ENCODE peak calls at places on chromosomes 7 and 10, in six cellular contexts. U is upper lobe of left lung, F is heart right ventricle, M is small intestine, Y is A549, N is ovary. Q is an unnamed sample. For H3K9me3 and H3K4me1, the result is how much of the 10 kb centered on the place peaks cover.

GRCh38 chr7:82263880-82264751 is 179.5 kb downstream of the CACNA2D1 start:
- DNase-seq in F (no peak), Y (no peak), N (no peak), M (no peak), U (no peak), Q (peak)

GRCh38 chr10:27192284-27192683 is 37.1 kb downstream of the MASTL start:
- DNase-seq in F (no peak), Y (peak), N (no peak), M (peak), U (peak), Q (no peak)

GRCh38 chr7:101363734-101364374 is 1.2 kb downstream of the COL26A1 start:
- DNase-seq in F (peak), N (peak), M (peak), Y (peak), U (peak), Q (peak)

GRCh38 chr7:12229046-12229445 is 18.0 kb downstream of the TMEM106B start:
- DNase-seq in Y (no peak), U (no peak), M (no peak), N (no peak), F (no peak), Q (no peak)

GRCh38 chr10:27344568-27345454 is 104.2 kb upstream of the ACBD5 start:
- DNase-seq in U (no peak), Y (no peak), F (no peak), M (no peak), N (no peak), Q (no peak)

GRCh38 chr7:102424787-102425218 is 8.6 kb upstream of the ORAI2 start:
- DNase-seq in F (no peak), U (peak), M (no peak), N (no peak), Y (no peak), Q (no peak)

GRCh38 chr7:139245401-139245800 is 14.4 kb downstream of the UBN2 start:
- DNase-seq in Y (no peak), M (no peak), N (no peak), U (no peak), F (no peak), Q (no peak)

GRCh38 chr7:151150388-151150787 is 17.1 kb downstream of the GBX1 start:
- DNase-seq in U (no peak), M (peak), F (no peak), Y (no peak), N (no peak), Q (no peak)

GRCh38 chr7:159140170-159140910 is 4.3 kb downstream of the VIPR2 start:
- DNase-seq in F (no peak), N (no peak), Y (no peak), U (no peak), M (no peak), Q (no peak)

GRCh38 chr7:8151161-8151560 is 110.8 kb downstream of the ICA1 start:
- DNase-seq in U (no peak), N (no peak), F (no peak), Y (no peak), M (no peak), Q (no peak)

GRCh38 chr7:55573526-55573925 is 1.2 kb upstream of the VOPP1 start:
- DNase-seq in M (no peak), U (no peak), F (no peak), N (no peak), Y (no peak), Q (peak)

GRCh38 chr10:9621216-9621615 is 1396.5 kb upstream of the CELF2 start:
- DNase-seq in F (no peak), Y (no peak), N (no peak), U (no peak), M (no peak), Q (no peak)

GRCh38 chr10:31099664-31100063 is 68.0 kb upstream of the ZNF438 start:
- DNase-seq in Y (peak), U (no peak), F (no peak), N (no peak), M (peak), Q (no peak)

GRCh38 chr10:52466464-52466863 is 152.4 kb downstream of the DKK1 start:
- DNase-seq in N (no peak), F (no peak), Y (no peak), M (no peak), U (no peak), Q (no peak)

GRCh38 chr10:77253037-77253436 is 384.6 kb downstream of the KCNMA1 start:
- DNase-seq in Y (no peak), N (no peak), F (no peak), U (no peak), M (no peak), Q (no peak)

GRCh38 chr10:14905890-14906289 is 27.2 kb downstream of the SUV39H2 start:
- DNase-seq in Y (no peak), U (no peak), M (no peak), F (no peak), N (no peak), Q (no peak)

GRCh38 chr10:28906934-28907333 is 229.6 kb downstream of the BAMBI start:
- DNase-seq in U (no peak), Y (no peak), N (no peak), M (no peak), F (no peak), Q (no peak)

GRCh38 chr7:140810830-140811556 is 113.7 kb downstream of the BRAF start:
- DNase-seq in Y (peak), M (peak), F (peak), U (peak), N (peak), Q (peak)

GRCh38 chr10:5534880-5535856 is 10.4 kb downstream of the CALML3 start:
- DNase-seq in M (no peak), N (peak), F (no peak), Y (no peak), U (no peak), Q (no peak)

GRCh38 chr7:143882611-143883078 is 19.3 kb downstream of the TCAF1 start:
- DNase-seq in Y (no peak), M (peak), N (peak), F (peak), U (peak), Q (no peak)

GRCh38 chr7:143884978-143885559 is 16.9 kb downstream of the TCAF1 start:
- DNase-seq in F (peak), M (peak), Y (no peak), N (peak), U (no peak), Q (no peak)

GRCh38 chr7:143878884-143879283 is 23.1 kb downstream of the TCAF1 start:
- DNase-seq in U (no peak), F (no peak), M (no peak), N (no peak), Y (no peak), Q (no peak)

GRCh38 chr7:143884276-143884977 is 17.5 kb downstream of the TCAF1 start:
- DNase-seq in F (no peak), Y (no peak), U (no peak), M (no peak), N (no peak), Q (no peak)

GRCh38 chr7:143882020-143882610 is 19.9 kb downstream of the TCAF1 start:
- DNase-seq in F (peak), N (peak), M (peak), U (no peak), Y (no peak), Q (no peak)
- H3K4me3 ChIP-seq in F (peak), N (peak), M (peak), U (peak), Y (no peak), Q (no peak)

DNA sequence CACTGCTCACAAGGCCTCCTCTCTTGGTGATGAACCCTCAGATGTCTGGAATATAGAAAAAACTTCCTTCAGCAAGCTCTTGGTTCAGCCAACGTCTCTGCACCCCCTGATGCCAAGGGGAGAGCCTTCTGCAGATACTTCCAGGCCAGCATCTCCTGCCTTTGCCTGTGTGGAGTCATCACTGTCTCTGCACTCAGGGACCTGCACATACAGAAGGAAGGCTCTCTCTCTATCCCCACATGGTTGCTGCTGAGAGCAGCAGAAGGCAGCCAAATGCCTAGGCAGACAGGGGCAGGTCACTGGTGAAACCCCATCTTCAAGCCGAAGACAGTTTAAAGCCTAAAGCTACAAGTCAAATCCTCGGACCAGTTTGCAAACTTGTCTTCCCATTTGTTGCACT is 137.6 kb downstream of the WDR11 start:
- DNase-seq in Y (no peak), U (no peak), F (no peak), M (no peak), N (no peak), Q (no peak)
- H3K9me3 ChIP-seq in Y (under half), U (under half), F (under half), M (under half), N (under half), Q (under half)

GRCh38 chr7:155259791-155260497 is 37.7 kb upstream of the INSIG1 start:
- DNase-seq in N (no peak), F (no peak), Y (no peak), U (no peak), M (no peak), Q (no peak)

GRCh38 chr7:155263051-155263450 is 34.6 kb upstream of the INSIG1 start:
- DNase-seq in U (no peak), M (no peak), Y (no peak), F (no peak), N (no peak), Q (no peak)

GRCh38 chr7:155262010-155262409 is 35.7 kb upstream of the INSIG1 start:
- DNase-seq in U (no peak), M (no peak), N (no peak), F (no peak), Y (no peak), Q (no peak)

GRCh38 chr7:155260498-155260872 is 37.2 kb upstream of the INSIG1 start:
- DNase-seq in M (no peak), N (no peak), F (no peak), Y (no peak), U (no peak), Q (no peak)

DNA sequence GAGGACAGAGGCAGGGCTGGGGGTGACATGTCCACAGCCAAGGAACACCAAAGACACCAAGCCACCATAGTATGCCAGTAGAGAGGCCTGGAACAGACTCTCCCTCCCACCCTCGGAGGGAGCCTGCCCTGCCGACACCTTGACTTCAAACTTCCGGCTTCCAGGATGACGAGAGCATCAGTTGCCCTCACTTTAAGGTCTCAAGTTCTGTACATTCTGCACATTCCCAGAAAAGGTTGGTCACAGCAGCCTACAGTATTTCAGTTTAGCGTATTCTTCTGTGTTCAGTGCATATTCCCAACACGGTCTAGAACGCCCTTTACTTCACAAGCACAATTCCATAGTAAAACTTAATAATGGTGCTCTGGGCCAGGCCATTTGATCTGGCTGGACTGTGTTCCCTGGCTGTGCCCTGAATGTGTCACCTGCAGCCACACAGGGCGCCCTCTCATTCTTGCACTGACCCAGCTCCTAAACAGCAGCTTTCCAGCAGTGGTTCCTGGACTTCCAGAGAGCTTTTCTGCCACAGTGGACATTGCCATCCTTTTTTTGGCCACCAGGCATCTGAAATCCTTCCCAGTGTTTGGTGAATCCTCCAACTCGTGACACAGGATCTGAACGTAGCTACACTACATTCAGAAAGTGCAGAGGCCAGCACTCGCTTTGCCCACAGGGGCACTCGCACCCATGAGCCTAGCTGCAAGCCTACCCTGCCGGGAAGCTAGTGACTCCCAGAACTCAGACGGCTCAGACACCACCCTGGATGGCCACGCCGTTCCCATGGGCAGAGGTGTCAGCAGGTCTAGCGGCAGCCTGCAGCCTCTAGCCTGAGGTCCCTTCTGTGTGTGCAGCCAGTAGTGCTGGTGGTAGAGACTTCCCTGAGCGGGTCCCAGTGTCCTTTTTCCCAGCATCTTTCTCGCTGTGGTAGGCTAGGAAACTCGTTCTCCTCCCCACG is 36.4 kb upstream of the INSIG1 start:
- DNase-seq in N (no peak), U (no peak), F (no peak), Y (no peak), M (no peak), Q (no peak)
- H3K4me1 ChIP-seq in N (under half), U (under half), F (under half), Y (under half), M (under half), Q (under half)

GRCh38 chr10:97116534-97117162 is 69.1 kb downstream of the SLIT1 start:
- DNase-seq in N (no peak), U (no peak), M (no peak), F (no peak), Y (no peak), Q (no peak)

GRCh38 chr10:97121084-97121483 is 64.7 kb downstream of the SLIT1 start:
- DNase-seq in N (no peak), U (no peak), M (no peak), Y (no peak), F (no peak), Q (no peak)

GRCh38 chr10:97120370-97120769 is 65.4 kb downstream of the SLIT1 start:
- DNase-seq in N (no peak), U (no peak), M (no peak), Y (no peak), F (no peak), Q (no peak)

GRCh38 chr10:97117372-97117771 is 68.4 kb downstream of the SLIT1 start:
- DNase-seq in M (peak), U (no peak), N (no peak), Y (peak), F (no peak), Q (no peak)

DNA sequence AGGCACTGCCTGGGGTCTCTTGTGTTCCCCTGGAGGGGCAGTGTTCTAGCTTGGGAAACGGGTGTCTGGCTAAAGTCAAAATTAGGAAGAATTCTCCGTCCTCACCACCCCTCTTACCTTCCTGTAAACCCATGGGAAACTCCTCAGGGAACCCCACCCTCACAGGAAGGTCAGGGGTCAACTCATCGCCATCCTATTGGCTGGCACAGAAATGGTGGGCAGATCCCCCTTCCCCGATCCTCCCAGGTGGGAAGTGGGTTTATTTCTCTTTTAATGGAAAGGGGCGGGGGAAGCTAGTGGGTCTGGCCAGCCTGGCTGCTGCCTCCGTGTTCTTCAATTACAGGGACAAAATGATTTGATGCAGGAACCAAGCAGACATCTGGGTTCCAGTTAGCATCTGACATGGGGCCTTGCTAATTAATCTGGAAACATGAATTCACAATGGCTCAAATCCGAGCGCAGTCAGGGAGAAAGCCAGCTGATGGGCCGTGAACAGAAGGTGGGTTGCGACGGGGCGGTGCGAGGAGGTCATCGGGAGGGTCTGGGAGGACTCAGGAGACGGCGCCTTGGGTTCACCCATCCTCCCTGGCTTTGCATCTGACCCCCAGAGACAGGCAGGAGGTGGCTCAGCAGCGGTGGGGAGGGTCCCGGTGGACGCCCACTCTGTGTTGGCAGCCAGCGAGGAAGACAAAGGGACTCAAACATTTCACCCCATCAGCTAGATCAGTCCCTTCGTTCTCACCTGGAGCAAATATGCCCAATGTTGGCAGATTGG is 66.5 kb downstream of the SLIT1 start:
- DNase-seq in M (no peak), F (no peak), U (no peak), N (no peak), Y (no peak), Q (no peak)
- H3K4me3 ChIP-seq in M (no peak), F (no peak), U (no peak), N (no peak), Y (no peak), Q (no peak)

GRCh38 chr10:60394444-60394843 is 4.8 kb upstream of the ANK3 start:
- DNase-seq in U (no peak), M (no peak), N (no peak), Y (no peak), F (no peak), Q (no peak)
- H3K9me3 ChIP-seq in U (under half), M (under half), N (under half), Y (under half), F (under half), Q (under half)

GRCh38 chr10:69891057-69891617 is 89.4 kb downstream of the COL13A1 start:
- DNase-seq in M (peak), U (no peak), Y (no peak), N (no peak), F (no peak), Q (no peak)
- H3K4me1 ChIP-seq in M (under half), U (under half), Y (under half), N (under half), F (under half), Q (under half)

GRCh38 chr7:128167316-128167691 is 73.8 kb upstream of the LEP start:
- DNase-seq in U (no peak), Y (peak), N (peak), F (no peak), M (peak), Q (peak)
- H3K4me3 ChIP-seq in U (peak), Y (peak), N (peak), F (peak), M (no peak), Q (peak)

GRCh38 chr7:157575181-157575580 is 238.4 kb downstream of the DNAJB6 start:
- DNase-seq in N (no peak), M (no peak), Y (no peak), F (no peak), U (no peak), Q (no peak)

GRCh38 chr7:157573244-157573643 is 236.4 kb downstream of the DNAJB6 start:
- DNase-seq in M (no peak), Y (no peak), N (no peak), F (no peak), U (no peak), Q (no peak)

GRCh38 chr7:157570531-157571200 is 233.9 kb downstream of the DNAJB6 start:
- DNase-seq in M (no peak), U (no peak), F (no peak), Y (no peak), N (no peak), Q (no peak)

GRCh38 chr7:157574120-157574519 is 237.3 kb downstream of the DNAJB6 start:
- DNase-seq in F (no peak), Y (no peak), N (no peak), M (no peak), U (no peak), Q (no peak)

DNA sequence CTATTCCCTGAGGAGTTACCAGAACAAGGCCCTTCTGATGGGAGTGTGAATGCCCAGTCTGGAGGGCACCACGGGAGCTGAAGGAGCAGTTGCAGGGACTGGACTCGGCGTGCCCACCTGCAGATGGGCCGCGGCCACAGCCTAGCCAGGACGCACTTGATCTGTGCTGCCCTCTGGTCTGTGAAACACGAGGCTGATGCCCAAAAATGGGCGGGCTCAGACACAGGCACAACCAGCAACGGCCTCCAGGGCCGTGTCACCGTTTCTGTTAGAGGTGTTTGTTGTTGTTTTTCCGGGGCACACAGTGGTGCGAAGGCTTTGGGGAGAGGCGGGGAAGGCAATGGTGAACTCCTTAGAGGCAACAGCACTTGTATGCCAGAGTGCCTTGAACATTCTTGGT is 235.8 kb downstream of the DNAJB6 start:
- DNase-seq in F (no peak), Y (no peak), N (no peak), M (no peak), U (no peak), Q (no peak)
- H3K9me3 ChIP-seq in F (under half), Y (under half), N (under half), M (under half), U (under half), Q (under half)

GRCh38 chr7:148711191-148712102 is 12.7 kb downstream of the CUL1 start:
- DNase-seq in F (no peak), M (no peak), Y (no peak), N (no peak), U (no peak), Q (no peak)

GRCh38 chr7:148712610-148713330 is 14.1 kb downstream of the CUL1 start:
- DNase-seq in U (no peak), M (no peak), Y (no peak), F (no peak), N (no peak), Q (no peak)

GRCh38 chr7:148708026-148708685 is 9.5 kb downstream of the CUL1 start:
- DNase-seq in F (no peak), M (no peak), U (no peak), Y (no peak), N (no peak), Q (peak)

GRCh38 chr7:148706368-148706767 is 7.7 kb downstream of the CUL1 start:
- DNase-seq in M (peak), Y (no peak), U (no peak), N (no peak), F (no peak), Q (no peak)

DNA sequence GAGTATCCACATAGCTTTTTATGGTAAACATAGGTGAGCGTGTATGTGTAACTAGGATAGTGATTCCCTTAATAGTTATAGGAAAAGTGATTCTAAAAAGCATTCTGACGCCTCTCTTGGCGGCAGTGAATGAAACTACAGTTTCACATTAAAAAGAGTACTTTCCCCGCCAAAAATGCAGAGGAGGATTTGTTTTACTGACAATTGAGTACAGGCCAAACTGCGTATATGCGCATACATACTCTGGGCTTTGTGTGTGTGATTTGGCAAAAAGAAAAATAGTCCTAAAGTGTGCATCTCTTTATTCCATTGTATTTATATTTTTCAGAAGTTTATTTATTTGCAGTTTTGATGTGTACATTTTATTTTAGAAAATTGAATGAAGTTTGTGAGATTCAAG is 10.3 kb downstream of the CUL1 start:
- DNase-seq in Y (no peak), F (no peak), U (no peak), N (no peak), M (no peak), Q (peak)
- H3K4me1 ChIP-seq in Y (under half), F (half or more), U (half or more), N (under half), M (under half), Q (under half)